ENCODE peak calls at places on chromosome 7, in seven cellular contexts. W is uterus; V is astrocyte; A is CD8-positive, alpha-beta T cell; E is thoracic aorta; J is Peyer's patch; K is tibial nerve. Z is an unnamed sample. For H3K36me3, the result is how much of the 10 kb centered on the place peaks cover.

GRCh38 chr7:137625197-137625596 is 221.6 kb downstream of the DGKI start:
- DNase-seq in A (no peak), K (no peak), W (no peak), V (no peak), E (no peak), J (no peak), Z (no peak)

GRCh38 chr7:148912758-148913541 is 28.9 kb upstream of the EZH2 start:
- DNase-seq in K (no peak), E (no peak), J (no peak), A (no peak), W (no peak), V (no peak), Z (no peak)

GRCh38 chr7:45978010-45978681 is 57.1 kb upstream of the IGFBP3 start:
- DNase-seq in A (no peak), K (no peak), J (no peak), E (peak), W (peak), V (peak), Z (peak)

GRCh38 chr7:154698726-154699291 is 304.1 kb downstream of the PAXIP1 start:
- DNase-seq in K (no peak), V (no peak), W (no peak), A (no peak), E (no peak), J (no peak), Z (no peak)

GRCh38 chr7:121076350-121077164 is 88.0 kb downstream of the CPED1 start:
- DNase-seq in A (no peak), E (no peak), W (no peak), J (no peak), K (no peak), V (peak), Z (no peak)

GRCh38 chr7:124752310-124752709 is 13.3 kb downstream of the GPR37 start:
- DNase-seq in E (no peak), K (no peak), W (no peak), V (peak), J (no peak), A (no peak), Z (no peak)

GRCh38 chr7:40586197-40586596 is 451.4 kb downstream of the SUGCT start:
- DNase-seq in V (peak), E (no peak), A (no peak), K (no peak), J (no peak), W (no peak), Z (no peak)

GRCh38 chr7:24727165-24728120 is 29.8 kb downstream of the GSDME start:
- DNase-seq in A (no peak), W (peak), K (no peak), V (no peak), E (no peak), J (no peak), Z (no peak)

GRCh38 chr7:155587486-155587885 is 41.1 kb upstream of the CNPY1 start:
- DNase-seq in K (no peak), A (no peak), J (no peak), W (no peak), E (no peak), V (no peak), Z (no peak)

GRCh38 chr7:11831727-11832495 is at the start of gene THSD7A:
- DNase-seq in V (peak), E (no peak), W (peak), J (peak), A (no peak), K (no peak), Z (peak)

GRCh38 chr7:54946764-54947163 is 72.1 kb upstream of the EGFR start:
- DNase-seq in A (no peak), K (no peak), J (no peak), E (no peak), W (no peak), V (no peak), Z (no peak)

GRCh38 chr7:73519867-73520672 is 2.0 kb downstream of the BAZ1B start:
- DNase-seq in W (no peak), E (no peak), J (no peak), K (no peak), A (no peak), V (no peak), Z (no peak)

GRCh38 chr7:40299097-40299496 is 164.3 kb downstream of the SUGCT start:
- DNase-seq in A (no peak), W (no peak), E (no peak), J (no peak), K (no peak), V (peak), Z (no peak)

GRCh38 chr7:111392976-111393762 is 169.1 kb downstream of the IMMP2L start:
- DNase-seq in W (no peak), E (no peak), K (no peak), A (no peak), J (no peak), V (peak), Z (no peak)

GRCh38 chr7:75716992-75717626 is 21.6 kb downstream of the HIP1 start:
- DNase-seq in K (no peak), J (no peak), V (peak), W (no peak), E (no peak), A (no peak), Z (no peak)

GRCh38 chr7:112981966-112982365 is 104.7 kb downstream of the GPR85 start:
- DNase-seq in E (no peak), W (no peak), K (no peak), V (peak), A (no peak), J (no peak), Z (no peak)

GRCh38 chr7:130960208-130960988 is 226.4 kb upstream of the KLF14 start:
- DNase-seq in J (no peak), K (no peak), E (no peak), V (peak), W (no peak), A (no peak), Z (no peak)

GRCh38 chr7:134632937-134633540 is 13.6 kb upstream of the BPGM start:
- DNase-seq in A (peak), E (no peak), W (no peak), J (no peak), V (peak), K (no peak), Z (no peak)

GRCh38 chr7:94510582-94511456 is 1.2 kb downstream of the CASD1 start:
- DNase-seq in A (peak), J (no peak), W (peak), K (no peak), V (peak), E (no peak), Z (no peak)

GRCh38 chr7:133275441-133276105 is 22.7 kb downstream of the EXOC4 start:
- DNase-seq in A (no peak), W (no peak), V (peak), E (no peak), J (no peak), K (no peak), Z (no peak)

GRCh38 chr7:55827577-55827976 is 35.0 kb downstream of the SEPTIN14 start:
- DNase-seq in E (no peak), A (no peak), W (no peak), V (no peak), J (no peak), K (no peak), Z (no peak)

GRCh38 chr7:50822110-50822509 is 39.4 kb upstream of the GRB10 start:
- DNase-seq in E (no peak), W (no peak), J (no peak), K (no peak), V (no peak), A (no peak), Z (no peak)

GRCh38 chr7:157399086-157399687 is 62.4 kb downstream of the DNAJB6 start:
- DNase-seq in K (no peak), J (no peak), E (no peak), V (no peak), A (no peak), W (no peak), Z (no peak)

GRCh38 chr7:79317728-79318127 is 135.7 kb downstream of the MAGI2 start:
- DNase-seq in V (peak), K (no peak), J (no peak), A (no peak), E (no peak), W (no peak), Z (no peak)

GRCh38 chr7:3289996-3290395 is 11.1 kb upstream of the SDK1 start:
- DNase-seq in V (peak), K (no peak), E (no peak), J (no peak), A (no peak), W (no peak), Z (no peak)

GRCh38 chr7:106891545-106892410 is 26.7 kb downstream of the PIK3CG start:
- DNase-seq in V (no peak), A (no peak), J (no peak), W (no peak), E (no peak), K (no peak), Z (no peak)

GRCh38 chr7:42236266-42237161 is 495 bp downstream of the GLI3 start:
- DNase-seq in W (peak), A (no peak), J (no peak), E (peak), V (peak), K (peak), Z (no peak)

GRCh38 chr7:94295805-94296204 is 98.9 kb upstream of the COL1A2 start:
- DNase-seq in E (no peak), W (peak), K (no peak), V (peak), A (no peak), J (no peak), Z (no peak)

GRCh38 chr7:158500651-158501052 is 87.0 kb downstream of the PTPRN2 start:
- DNase-seq in E (no peak), K (no peak), W (no peak), V (no peak), A (no peak), J (no peak), Z (no peak)

GRCh38 chr7:69813637-69814240 is 215.5 kb downstream of the AUTS2 start:
- DNase-seq in J (no peak), E (no peak), K (no peak), V (no peak), A (no peak), W (no peak), Z (no peak)

GRCh38 chr7:121485457-121486243 is 89.5 kb upstream of the FAM3C start:
- DNase-seq in K (no peak), J (no peak), V (peak), W (peak), E (no peak), A (no peak), Z (no peak)

GRCh38 chr7:150923191-150923590 is 54.9 kb downstream of the KCNH2 start:
- DNase-seq in W (no peak), V (peak), J (no peak), E (no peak), K (no peak), A (no peak), Z (no peak)

GRCh38 chr7:52502281-52502680 is 533.2 kb upstream of the POM121L12 start:
- DNase-seq in A (no peak), E (no peak), V (no peak), J (no peak), W (no peak), K (no peak), Z (no peak)

GRCh38 chr7:150686030-150686626 is 622 bp downstream of the GIMAP2 start:
- DNase-seq in K (no peak), J (no peak), E (no peak), W (no peak), A (no peak), V (no peak), Z (no peak)

GRCh38 chr7:208816-209215 is 16.4 kb downstream of the FAM20C start:
- DNase-seq in V (no peak), J (no peak), K (no peak), W (no peak), A (no peak), E (no peak), Z (no peak)

GRCh38 chr7:1698221-1698620 is 28.1 kb downstream of the ELFN1 start:
- DNase-seq in W (no peak), J (peak), E (no peak), K (no peak), V (no peak), A (no peak), Z (peak)

GRCh38 chr7:140661124-140661523 is 11.6 kb upstream of the ADCK2 start:
- DNase-seq in A (no peak), W (no peak), E (no peak), K (no peak), J (no peak), V (no peak), Z (no peak)

GRCh38 chr7:44080686-44081265 is 1.6 kb downstream of the POLM start:
- DNase-seq in K (no peak), V (no peak), W (no peak), J (no peak), A (no peak), E (no peak), Z (peak)
- H3K4me3 ChIP-seq in K (peak), V (no peak), W (no peak), J (peak), A (peak), E (peak), Z (peak)

DNA sequence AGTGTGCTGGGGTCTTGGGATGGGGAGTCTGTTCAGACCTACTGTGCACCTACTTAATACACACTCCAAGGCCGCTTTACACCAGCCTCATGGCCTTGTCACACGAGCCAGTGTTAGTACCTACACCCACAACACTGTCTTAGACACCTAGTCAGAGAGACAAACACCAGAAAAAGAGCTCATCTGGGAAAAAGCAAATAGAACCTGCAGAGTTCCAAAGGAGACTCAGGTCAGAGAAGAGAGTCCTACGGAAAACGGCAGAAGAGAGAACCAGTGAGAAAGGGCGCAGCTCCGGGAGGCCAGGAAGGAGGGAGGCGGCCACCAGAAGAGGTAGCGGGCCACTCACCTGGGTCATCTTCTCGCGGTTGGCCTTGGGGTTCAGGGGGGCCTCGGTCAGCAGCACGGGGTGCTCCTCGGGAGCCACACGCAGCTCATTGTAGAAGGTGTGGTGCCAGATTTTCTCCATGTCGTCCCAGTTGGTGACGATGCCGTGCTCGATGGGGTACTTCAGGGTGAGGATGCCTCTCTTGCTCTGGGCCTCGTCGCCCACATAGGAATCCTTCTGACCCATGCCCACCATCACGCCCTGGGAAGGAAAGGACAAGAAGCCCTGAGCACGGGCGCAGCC is 105.3 kb upstream of the TNRC18 start:
- DNase-seq in W (no peak), E (no peak), J (no peak), V (no peak), A (no peak), K (no peak), Z (no peak)
- H3K36me3 ChIP-seq in W (under half), E (under half), J (under half), V (under half), A (under half), K (under half), Z (under half)

DNA sequence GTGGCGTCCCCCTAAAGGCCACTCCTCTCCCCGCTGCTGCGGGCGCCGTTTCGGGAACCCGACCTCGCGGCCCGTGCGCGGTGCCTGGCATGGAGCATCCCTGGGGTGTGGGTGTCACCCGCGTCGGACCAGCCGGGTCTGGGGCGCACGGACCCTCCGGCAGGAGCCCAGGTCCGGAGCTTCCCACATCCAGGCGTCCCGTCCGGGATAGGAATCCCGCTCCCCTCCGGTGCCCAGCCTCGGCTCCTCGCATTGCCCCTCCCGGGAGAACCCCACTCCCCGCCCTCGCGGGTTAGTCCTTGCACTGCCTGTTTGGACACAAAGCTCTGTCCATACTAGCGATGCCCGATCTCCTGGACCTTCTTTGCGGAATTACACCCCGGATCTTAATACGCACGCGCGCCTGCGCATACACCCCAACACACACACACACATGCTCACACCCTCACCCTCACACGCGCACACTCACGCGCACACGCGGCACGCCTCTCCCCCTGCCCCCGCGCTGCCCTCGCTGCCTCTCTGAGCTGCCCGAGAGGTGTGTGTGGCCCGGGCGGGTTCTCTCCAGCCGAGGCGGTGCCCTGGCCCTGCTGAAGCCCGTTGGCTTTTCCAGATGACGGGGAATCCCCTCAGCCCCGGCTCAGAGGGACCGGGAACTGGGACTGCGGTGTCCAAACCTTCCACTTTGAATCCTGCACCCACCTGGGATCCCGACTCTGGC is 925 bp downstream of the MTURN start:
- DNase-seq in W (peak), K (peak), E (peak), A (peak), J (peak), V (peak), Z (peak)
- H3K4me3 ChIP-seq in W (peak), K (peak), E (peak), A (peak), J (peak), V (peak), Z (peak)

GRCh38 chr7:107914834-107915233 is 23.9 kb downstream of the DLD start:
- DNase-seq in J (no peak), A (no peak), V (no peak), E (no peak), W (no peak), K (no peak), Z (no peak)
- H3K36me3 ChIP-seq in J (under half), A (under half), V (under half), E (under half), W (under half), K (under half), Z (under half)

DNA sequence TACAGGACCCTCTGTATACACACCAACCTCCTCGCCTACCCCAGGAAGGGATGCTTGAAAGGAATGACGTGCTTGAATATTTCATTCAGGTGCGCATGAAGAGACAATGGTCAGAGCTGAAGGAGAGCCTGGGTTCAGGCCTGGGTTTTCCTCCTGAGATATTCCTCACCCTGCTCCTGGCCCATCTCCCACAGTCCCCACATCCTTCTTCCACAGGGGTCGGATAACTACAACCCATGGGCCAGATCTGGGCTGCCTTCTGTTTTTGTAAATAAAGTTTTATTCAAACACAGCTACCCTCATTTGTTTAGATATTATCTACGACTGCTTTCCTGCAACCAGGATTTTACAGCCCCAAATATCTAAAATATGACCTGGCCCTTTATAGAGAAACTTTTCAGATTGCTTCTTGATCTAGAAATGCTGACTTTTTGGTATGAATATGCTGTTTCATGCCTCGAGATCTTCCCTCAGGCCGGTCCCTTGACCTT is 1.8 kb upstream of the RADIL start:
- DNase-seq in J (no peak), E (no peak), A (no peak), K (no peak), W (no peak), V (no peak), Z (no peak)
- H3K4me3 ChIP-seq in J (no peak), E (no peak), A (no peak), K (no peak), W (no peak), V (no peak), Z (no peak)

DNA sequence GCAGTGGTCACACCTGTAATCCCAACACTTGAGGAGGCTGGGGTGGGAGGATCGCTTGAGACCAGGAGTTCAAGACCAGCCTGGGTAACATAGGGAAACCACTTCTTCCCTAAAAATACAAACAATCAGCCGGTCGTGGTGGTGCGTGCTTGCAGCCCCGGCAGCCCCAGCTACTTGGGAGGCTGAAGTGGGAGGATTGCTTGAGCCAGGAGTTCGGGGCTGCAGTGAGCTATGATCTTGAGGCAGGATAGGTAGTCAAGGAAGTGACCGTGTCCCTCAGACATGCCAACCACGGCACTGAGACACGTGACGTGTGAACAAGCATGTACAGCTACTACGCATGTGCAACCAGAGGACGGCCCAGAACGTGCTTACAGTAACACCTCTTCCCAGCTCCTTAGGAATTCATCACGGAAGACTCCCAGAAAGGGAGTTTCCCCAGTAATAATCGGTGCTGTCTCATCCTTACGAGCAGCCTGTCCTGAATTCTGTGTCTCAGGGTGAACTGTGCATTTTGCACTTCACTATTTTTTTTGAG is 5.3 kb downstream of the GUSB start:
- DNase-seq in J (peak), A (no peak), W (no peak), K (no peak), E (no peak), V (no peak), Z (peak)
- H3K36me3 ChIP-seq in J (under half), A (under half), W (under half), K (under half), E (under half), V (under half), Z (under half)

GRCh38 chr7:96187735-96188622 is 133.9 kb downstream of the SLC25A13 start:
- DNase-seq in A (no peak), W (no peak), V (peak), K (no peak), J (no peak), E (no peak), Z (no peak)
- H3K4me3 ChIP-seq in A (no peak), W (no peak), V (no peak), K (no peak), J (no peak), E (peak), Z (no peak)

GRCh38 chr7:128835790-128836641 is 5.8 kb downstream of the FLNC start:
- DNase-seq in A (no peak), W (peak), E (no peak), V (peak), K (no peak), J (no peak), Z (no peak)
- H3K36me3 ChIP-seq in A (under half), W (under half), E (under half), V (under half), K (under half), J (under half), Z (under half)

GRCh38 chr7:47327698-47328391 is 254.1 kb downstream of the TNS3 start:
- DNase-seq in W (peak), K (peak), V (peak), A (no peak), E (peak), J (peak), Z (peak)
- H3K4me3 ChIP-seq in W (no peak), K (peak), V (peak), A (no peak), E (peak), J (peak), Z (no peak)

GRCh38 chr7:132154248-132154647 is 422.0 kb downstream of the PLXNA4 start:
- DNase-seq in J (no peak), K (no peak), E (no peak), W (no peak), A (no peak), V (no peak), Z (no peak)
- H3K36me3 ChIP-seq in J (under half), K (under half), E (under half), W (under half), A (under half), V (under half), Z (under half)

Z was measured in pancreas.